ENCODE peak calls at places on chromosome 19, in five cellular contexts. Y is AG09309, O is esophagus squamous epithelium, M is fibroblast of villous mesenchyme, B is adrenal gland. G is an unnamed sample.

GRCh38 chr19:20038358-20039202 is 725 bp downstream of the ZNF682 start:
- DNase-seq in O (no peak), Y (no peak), B (no peak), M (no peak), G (peak)

GRCh38 chr19:1027953-1028902 is 1.8 kb downstream of the CNN2 start:
- DNase-seq in M (peak), B (peak), O (no peak), Y (peak), G (peak)

GRCh38 chr19:45852941-45853340 is 10.0 kb downstream of the SYMPK start:
- DNase-seq in O (no peak), B (no peak), Y (no peak), M (no peak), G (no peak)

GRCh38 chr19:28420731-28421550 is 792.0 kb downstream of the UQCRFS1 start:
- DNase-seq in O (no peak), Y (no peak), B (no peak), M (no peak), G (no peak)

GRCh38 chr19:46394398-46394797 is 19.0 kb downstream of the CCDC8 start:
- DNase-seq in M (no peak), O (no peak), Y (no peak), B (no peak), G (no peak)

GRCh38 chr19:7489609-7490044 is 792 bp upstream of the PEX11G start:
- DNase-seq in Y (no peak), B (no peak), M (no peak), O (no peak), G (no peak)

GRCh38 chr19:54674021-54674617 is 11.3 kb downstream of the LILRB4 start:
- DNase-seq in Y (no peak), B (no peak), M (peak), O (no peak), G (peak)

GRCh38 chr19:41698746-41699230 is 9.6 kb upstream of the CEACAM5 start:
- DNase-seq in M (no peak), B (no peak), Y (no peak), O (no peak), G (no peak)

DNA sequence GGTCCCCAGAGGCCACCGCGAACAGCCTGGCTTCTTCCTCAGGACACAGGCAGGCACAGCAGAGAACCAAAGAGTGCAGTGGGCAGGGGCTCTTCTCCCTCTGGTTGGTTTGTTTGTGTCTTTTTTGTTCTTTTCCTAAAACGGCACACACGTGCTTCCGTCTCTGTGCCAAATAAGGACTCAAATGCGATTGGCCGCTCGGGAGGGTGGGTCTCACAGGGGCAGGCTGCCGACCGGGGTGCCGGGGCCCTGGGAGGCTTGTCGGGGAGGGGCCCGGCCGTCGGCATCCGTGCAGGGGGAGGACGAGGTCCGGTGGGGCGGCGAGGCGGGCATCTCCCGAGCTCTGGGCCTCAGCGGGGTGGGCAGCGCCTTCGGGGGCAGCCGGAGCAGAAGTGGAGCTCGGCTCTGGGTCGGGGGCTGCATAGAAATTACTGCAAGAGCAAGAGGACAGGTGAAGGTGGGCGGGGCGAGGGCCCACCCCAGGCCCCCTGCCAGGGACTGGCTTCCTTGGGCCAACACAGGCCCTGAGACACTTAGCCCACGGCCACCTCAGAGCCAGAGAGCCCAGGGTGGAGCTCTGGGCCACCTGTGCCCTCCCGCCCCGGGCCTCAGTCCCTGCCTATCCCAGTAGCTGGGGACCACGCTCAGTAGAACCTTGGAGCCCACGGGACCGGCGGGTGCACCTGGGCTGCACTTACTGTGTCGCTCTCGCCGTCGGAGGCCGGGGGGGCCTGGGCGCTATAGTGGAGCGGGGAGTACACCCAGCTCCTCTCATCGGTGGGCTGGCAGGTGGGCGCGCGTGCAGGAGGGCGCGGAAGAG is 6.4 kb upstream of the CACTIN start:
- DNase-seq in O (no peak), M (no peak), B (no peak), Y (no peak), G (no peak)
- TF ChIP-seq CTCF in O (no peak), M (no peak), B (no peak), Y (no peak), G (no peak)

DNA sequence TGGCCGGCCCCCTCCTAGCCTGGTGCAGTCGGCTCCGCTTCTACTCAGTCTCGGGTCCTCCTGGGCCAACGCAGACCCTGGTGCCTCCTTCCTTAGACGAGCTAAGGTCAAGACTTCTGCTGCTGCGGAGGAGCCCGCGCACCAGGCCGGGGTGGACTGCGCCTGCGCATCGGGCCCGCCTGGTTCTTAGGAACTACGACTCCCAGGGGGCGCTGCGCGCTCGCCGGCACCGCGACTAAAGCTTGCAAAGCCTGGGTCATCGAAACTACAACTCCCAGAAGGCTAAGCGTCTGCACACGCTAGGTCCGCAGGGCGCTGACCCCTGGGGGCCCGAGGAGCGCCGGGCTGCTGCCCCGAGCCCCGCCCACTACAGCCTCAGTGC is at the start of gene ZNF835:
- DNase-seq in M (peak), B (peak), O (peak), Y (no peak), G (peak)
- H3K4me3 ChIP-seq in M (no peak), B (peak), O (peak), Y (no peak), G (peak)

GRCh38 chr19:9881720-9882119 is 46.6 kb downstream of the PIN1 start:
- DNase-seq in M (no peak), O (no peak), B (no peak), Y (no peak), G (no peak)

GRCh38 chr19:9883764-9884163 is 48.6 kb downstream of the PIN1 start:
- DNase-seq in B (no peak), O (no peak), Y (no peak), M (no peak), G (no peak)

GRCh38 chr19:9883231-9883758 is 48.2 kb downstream of the PIN1 start:
- DNase-seq in M (no peak), B (no peak), O (no peak), Y (no peak), G (no peak)

GRCh38 chr19:9885077-9885552 is 50.0 kb downstream of the PIN1 start:
- DNase-seq in O (no peak), B (peak), M (peak), Y (no peak), G (peak)
- TF ChIP-seq CTCF in O (no peak), B (peak), M (peak), Y (peak), G (peak)

GRCh38 chr19:35138305-35138799 is 272 bp upstream of the FXYD1 start:
- DNase-seq in O (no peak), M (peak), Y (no peak), B (no peak), G (no peak)
- H3K4me3 ChIP-seq in O (peak), M (no peak), Y (no peak), B (no peak), G (no peak)

GRCh38 chr19:3985643-3986259 is 488 bp upstream of the EEF2 start:
- DNase-seq in Y (no peak), B (no peak), O (no peak), M (no peak), G (no peak)

GRCh38 chr19:3990815-3991117 is 5.5 kb upstream of the EEF2 start:
- DNase-seq in B (no peak), Y (no peak), O (no peak), M (no peak), G (no peak)

GRCh38 chr19:3984908-3985642 is at the start of gene EEF2:
- DNase-seq in B (peak), Y (peak), O (peak), M (peak), G (peak)

GRCh38 chr19:3986260-3987041 is 1.2 kb upstream of the EEF2 start:
- DNase-seq in Y (peak), O (no peak), B (peak), M (peak), G (peak)

DNA sequence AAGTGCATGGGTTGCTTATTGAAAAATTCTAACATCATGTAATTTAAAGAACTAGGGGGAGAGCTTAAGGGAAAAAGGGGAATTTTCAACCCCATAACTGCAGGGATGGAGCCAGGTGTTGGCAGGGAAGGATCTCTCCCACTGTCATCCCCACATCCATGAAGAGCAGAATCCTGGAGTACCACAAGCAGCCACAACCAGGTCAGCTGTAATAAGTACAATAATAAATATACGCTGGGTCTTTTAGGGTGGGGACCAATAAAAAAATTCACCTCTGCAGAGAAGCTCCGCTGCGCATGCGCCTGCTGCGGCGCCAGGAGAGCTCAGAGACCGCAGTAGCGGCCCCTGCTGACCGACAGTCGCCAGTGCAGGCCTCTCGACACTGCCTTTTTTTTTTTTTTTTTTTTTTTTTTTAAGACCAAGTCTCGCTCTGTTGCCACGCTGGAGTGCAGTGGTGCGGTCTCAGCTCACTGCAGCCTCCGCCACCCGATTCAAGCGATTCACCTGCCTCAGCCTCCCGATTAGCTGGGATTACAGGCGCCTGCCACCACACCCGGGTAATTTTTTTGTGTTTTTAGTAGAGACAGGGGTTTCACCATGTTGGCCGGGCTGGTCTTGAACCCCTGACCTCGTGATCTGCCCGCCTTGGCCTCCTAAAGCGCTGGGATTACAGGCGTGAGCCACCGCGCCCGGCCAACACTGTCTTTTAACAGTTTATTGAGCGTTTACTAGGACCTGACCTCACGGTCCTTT is 2.5 kb upstream of the EEF2 start:
- DNase-seq in B (peak), M (peak), O (no peak), Y (no peak), G (peak)
- TF ChIP-seq CTCF in B (peak), M (peak), O (peak), Y (peak), G (peak)

GRCh38 chr19:14612657-14613056 is 29.8 kb downstream of the CLEC17A start:
- DNase-seq in M (no peak), O (no peak), B (no peak), Y (no peak), G (no peak)
- H3K4me3 ChIP-seq in M (no peak), O (no peak), B (no peak), Y (no peak), G (no peak)

DNA sequence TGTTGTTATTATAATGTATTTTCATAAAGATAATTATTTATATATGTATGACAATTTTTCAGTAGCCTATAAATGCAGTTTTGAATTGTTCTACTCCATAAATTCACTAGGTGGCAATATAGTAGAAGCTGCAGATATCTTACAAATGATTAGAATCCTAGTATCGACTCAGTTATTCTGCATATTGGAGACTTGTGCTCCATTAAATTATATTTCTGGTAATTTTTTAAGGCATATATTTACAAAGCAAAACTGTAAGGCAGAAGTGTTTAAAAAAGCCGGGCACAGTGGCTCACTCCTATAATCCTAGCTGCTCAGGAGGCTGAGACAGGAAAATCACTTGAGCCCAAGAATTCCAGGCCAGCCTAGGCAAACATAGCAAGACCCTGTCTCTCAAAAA is 58.7 kb downstream of the DPY19L3 start:
- DNase-seq in O (no peak), B (no peak), Y (no peak), M (peak), G (peak)
- TF ChIP-seq CTCF in O (no peak), B (no peak), Y (peak), M (peak), G (peak)

G was measured in choroid plexus epithelial cell.